ENCODE peak calls at places on chromosomes 3 and 15, in seven cellular contexts. S is CD8-positive, alpha-beta T cell; X is body of pancreas; C is fibroblast of lung; G is cardiac muscle cell; T is GM23248; Q is esophagus squamous epithelium. Y is an unnamed sample. For H3K4me1 and H3K36me3, the result is how much of the 10 kb centered on the place peaks cover.

GRCh38 chr3:183537295-183537730 is 18.2 kb downstream of the KLHL6 start:
- DNase-seq in S (no peak), X (no peak), G (peak), Q (no peak), T (peak), C (no peak), Y (no peak)

GRCh38 chr3:41464858-41465257 is 265.6 kb downstream of the CTNNB1 start:
- DNase-seq in C (no peak), S (no peak), X (no peak), Q (no peak), T (no peak), G (peak), Y (no peak)

GRCh38 chr15:34188711-34189110 is 21.2 kb downstream of the KATNBL1 start:
- DNase-seq in S (no peak), C (no peak), Q (no peak), X (no peak), G (no peak), T (no peak), Y (no peak)

GRCh38 chr3:194472290-194472920 is 14.4 kb downstream of the ATP13A3 start:
- DNase-seq in C (peak), X (peak), T (peak), S (no peak), Q (no peak), G (peak), Y (peak)

GRCh38 chr3:147392083-147392916 is 14.0 kb downstream of the ZIC4 start:
- DNase-seq in T (peak), Q (no peak), G (no peak), S (no peak), C (no peak), X (peak), Y (no peak)

GRCh38 chr15:50906954-50907865 is 1.3 kb upstream of the AP4E1 start:
- DNase-seq in Q (peak), T (peak), G (no peak), S (peak), C (no peak), X (peak), Y (peak)

GRCh38 chr15:29674661-29675533 is 147.4 kb downstream of the TJP1 start:
- DNase-seq in X (peak), S (no peak), Q (no peak), G (peak), C (peak), T (peak), Y (peak)

GRCh38 chr3:143332046-143332445 is 212.5 kb downstream of the CHST2 start:
- DNase-seq in C (no peak), G (no peak), S (no peak), Q (no peak), X (no peak), T (no peak), Y (no peak)

GRCh38 chr15:53384417-53384816 is 375.0 kb downstream of the WDR72 start:
- DNase-seq in G (no peak), S (no peak), C (no peak), Q (no peak), T (no peak), X (peak), Y (peak)

DNA sequence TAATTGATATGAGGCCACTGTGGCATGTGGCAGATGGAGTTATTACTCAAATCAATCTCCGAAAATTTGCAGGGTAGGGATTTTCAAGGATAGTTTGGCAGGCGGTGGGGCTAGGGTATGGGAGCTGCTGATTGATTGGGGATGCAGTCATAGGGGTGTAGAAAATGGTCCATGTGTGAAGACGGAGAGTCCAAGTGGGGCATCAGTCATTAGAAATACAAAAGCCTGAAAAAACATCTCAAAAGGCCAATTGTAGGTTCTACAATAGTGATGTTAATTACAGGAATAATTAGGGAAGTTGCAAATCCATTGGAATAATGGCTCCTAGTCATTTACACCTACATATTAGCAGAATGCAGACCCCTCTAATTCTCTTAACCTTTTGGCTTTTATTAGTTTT is 4.9 kb downstream of the LEKR1 start:
- DNase-seq in T (no peak), G (no peak), X (no peak), Q (no peak), S (no peak), C (no peak), Y (no peak)
- H3K4me1 ChIP-seq in T (under half), G (under half), X (under half), Q (under half), S (under half), C (under half), Y (under half)

GRCh38 chr15:75198560-75199346 is 2.9 kb upstream of the C15orf39 start:
- DNase-seq in X (no peak), G (peak), C (peak), S (no peak), T (no peak), Q (no peak), Y (peak)
- H3K36me3 ChIP-seq in X (under half), G (under half), C (under half), S (under half), T (under half), Q (under half), Y (under half)

DNA sequence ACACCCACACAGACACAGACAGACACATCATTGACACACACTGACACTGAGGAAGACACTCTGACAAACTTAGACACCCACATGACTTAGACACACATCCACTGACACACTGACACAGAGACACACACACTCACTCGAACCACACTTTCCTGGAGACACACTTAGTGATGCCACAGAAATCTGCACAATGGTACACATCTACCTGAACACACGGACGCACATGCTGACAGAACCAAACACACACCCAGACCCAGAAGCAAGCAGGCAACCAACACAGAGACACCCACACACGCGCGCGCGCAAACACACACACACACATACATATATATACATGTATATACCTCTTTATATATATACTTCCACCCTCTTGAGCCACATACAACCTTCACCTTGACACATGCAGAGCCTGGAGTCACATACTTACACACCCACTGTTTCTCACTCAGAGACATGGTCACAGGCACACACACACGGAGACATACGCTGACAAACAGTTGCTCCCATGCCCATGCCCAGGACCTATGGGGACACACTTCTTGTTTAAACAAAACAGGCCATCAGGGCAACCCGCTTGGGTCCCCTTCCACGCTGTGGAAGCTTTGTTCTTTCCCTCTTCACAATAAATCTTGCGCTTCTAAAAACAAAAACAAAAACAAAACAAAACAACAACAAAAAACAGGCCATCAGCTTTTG is 907 bp upstream of the SCN5A start:
- DNase-seq in X (no peak), C (no peak), T (peak), G (no peak), Q (no peak), S (no peak), Y (no peak)
- H3K4me3 ChIP-seq in X (no peak), C (no peak), T (no peak), G (no peak), Q (no peak), S (peak), Y (no peak)

DNA sequence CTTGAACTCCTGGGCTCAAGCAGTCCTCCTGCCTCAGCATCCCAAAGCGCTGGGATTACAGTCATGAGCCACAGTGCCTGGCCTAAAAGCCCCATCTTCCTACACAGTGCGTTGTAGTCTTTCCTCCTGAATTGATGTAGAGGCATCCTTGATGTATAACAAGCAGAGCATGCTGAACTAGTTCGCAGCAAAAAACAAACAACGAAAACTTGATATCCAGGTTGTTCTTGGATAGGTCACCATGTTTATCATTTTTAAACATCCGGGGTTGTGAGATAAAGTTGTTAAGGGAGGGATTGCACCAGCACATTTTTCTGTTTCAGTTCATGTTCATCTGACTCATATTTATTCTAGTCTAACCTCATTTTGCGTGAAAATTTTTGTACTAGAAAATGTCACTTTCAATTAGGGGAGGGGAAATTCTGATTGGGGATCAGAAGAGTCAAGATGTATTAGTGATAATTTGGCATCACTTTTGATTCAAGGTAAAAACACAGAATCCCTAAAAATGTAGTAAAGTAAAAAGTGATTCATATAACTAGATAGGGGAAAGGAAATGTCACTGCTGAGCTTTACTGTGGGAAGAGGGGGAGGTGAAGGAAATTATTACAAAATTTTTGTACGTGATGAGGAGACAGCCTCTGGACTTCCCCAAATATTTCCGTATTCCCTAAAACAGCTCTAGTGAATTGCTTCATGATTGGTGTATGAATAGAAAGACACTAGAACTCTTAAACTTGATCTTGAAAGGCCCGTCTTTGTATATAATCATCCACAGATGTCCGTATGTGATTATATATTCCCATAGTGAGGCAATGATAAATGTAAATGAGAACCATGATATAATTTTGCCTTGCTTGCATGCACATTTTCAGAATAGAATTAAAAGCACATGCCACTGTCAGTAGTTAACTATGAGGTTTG is 22.9 kb downstream of the RAB8B start:
- DNase-seq in S (no peak), G (peak), C (peak), X (no peak), Q (no peak), T (peak), Y (no peak)
- H3K4me1 ChIP-seq in S (under half), G (under half), C (under half), X (under half), Q (under half), T (under half), Y (under half)

DNA sequence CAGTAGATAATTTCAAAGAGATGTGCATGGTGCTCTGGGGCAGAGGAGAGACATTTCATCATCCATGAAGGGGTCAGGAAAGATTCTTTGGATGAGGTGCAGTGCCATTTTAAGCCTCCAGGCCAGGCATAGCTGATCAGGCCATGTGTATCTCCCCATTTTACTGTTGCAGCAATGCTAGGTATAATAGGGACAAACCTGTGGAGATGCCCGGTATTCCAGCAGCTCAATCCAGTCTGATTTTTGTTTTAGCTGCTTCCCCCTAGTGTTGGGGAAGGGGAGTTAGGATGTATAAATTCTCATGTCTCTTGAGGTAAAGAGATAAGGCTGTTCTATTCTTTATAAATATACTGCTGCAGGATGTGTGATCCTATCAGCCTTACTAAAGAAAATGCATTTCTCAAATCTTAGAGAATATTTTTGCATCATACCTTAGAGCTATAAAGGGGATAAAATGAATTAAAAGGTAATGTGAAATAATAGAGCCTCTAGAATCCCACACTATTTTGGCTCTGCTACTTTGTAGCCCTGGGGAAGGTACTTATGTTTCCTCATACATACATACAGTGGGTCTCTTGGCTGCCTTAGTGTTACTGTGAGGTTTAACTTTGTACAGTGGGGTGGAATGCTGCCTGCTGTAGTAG is 5.2 kb downstream of the CDV3 start:
- DNase-seq in X (no peak), G (peak), T (peak), S (no peak), Q (no peak), C (peak), Y (peak)
- H3K36me3 ChIP-seq in X (under half), G (under half), T (half or more), S (under half), Q (under half), C (under half), Y (under half)

DNA sequence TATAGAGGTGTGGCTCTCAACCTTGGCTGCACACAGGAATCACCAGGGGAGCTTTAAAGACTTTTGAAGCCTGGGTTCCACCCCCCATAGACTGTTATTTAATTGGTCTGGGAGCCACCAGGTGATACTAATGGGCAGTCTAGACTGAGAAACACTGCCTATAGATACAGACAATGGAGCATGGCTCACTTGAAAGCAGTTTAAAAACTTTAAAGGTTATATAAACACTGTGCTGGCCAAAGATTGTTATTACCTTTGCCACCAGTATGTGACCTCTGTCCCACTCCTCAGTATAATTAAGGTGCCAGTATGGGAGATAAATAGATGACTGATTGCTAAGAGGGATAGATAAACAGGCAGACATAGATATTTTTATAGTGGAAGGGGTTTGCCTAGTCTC is 3.8 kb downstream of the GOLIM4 start:
- DNase-seq in G (no peak), S (no peak), C (no peak), Q (no peak), X (no peak), T (no peak), Y (no peak)
- H3K4me3 ChIP-seq in G (peak), S (no peak), C (no peak), Q (no peak), X (no peak), T (no peak), Y (no peak)

GRCh38 chr3:150762662-150763121 is 277 bp downstream of the SIAH2 start:
- DNase-seq in X (no peak), Q (no peak), G (no peak), T (no peak), C (no peak), S (no peak), Y (no peak)
- H3K4me1 ChIP-seq in X (under half), Q (half or more), G (under half), T (under half), C (under half), S (under half), Y (under half)

GRCh38 chr3:52401021-52401420 is 43.9 kb downstream of the SEMA3G start:
- DNase-seq in G (no peak), C (no peak), X (no peak), T (no peak), S (no peak), Q (no peak), Y (no peak)
- H3K36me3 ChIP-seq in G (under half), C (under half), X (under half), T (under half), S (under half), Q (under half), Y (under half)

GRCh38 chr3:73480187-73480672 is 144.5 kb downstream of the PDZRN3 start:
- DNase-seq in X (peak), S (no peak), G (peak), C (peak), Q (no peak), T (peak), Y (no peak)

GRCh38 chr3:73481888-73482287 is 142.9 kb downstream of the PDZRN3 start:
- DNase-seq in S (no peak), C (no peak), Q (no peak), T (no peak), G (no peak), X (no peak), Y (no peak)

GRCh38 chr3:73479325-73479724 is 145.4 kb downstream of the PDZRN3 start:
- DNase-seq in Q (no peak), G (no peak), S (no peak), X (no peak), T (no peak), C (no peak), Y (no peak)

GRCh38 chr3:73485877-73486311 is 138.8 kb downstream of the PDZRN3 start:
- DNase-seq in X (no peak), S (no peak), C (no peak), Q (no peak), G (no peak), T (no peak), Y (no peak)

GRCh38 chr3:73484656-73485248 is 140.0 kb downstream of the PDZRN3 start:
- DNase-seq in X (no peak), S (no peak), T (peak), G (no peak), Q (no peak), C (no peak), Y (no peak)
- H3K4me3 ChIP-seq in X (no peak), S (no peak), T (no peak), G (no peak), Q (no peak), C (no peak), Y (no peak)

GRCh38 chr15:89090791-89091666 is 2.8 kb downstream of the ABHD2 start:
- DNase-seq in S (no peak), X (peak), C (peak), T (peak), G (peak), Q (no peak), Y (no peak)
- H3K4me1 ChIP-seq in S (under half), X (half or more), C (under half), T (under half), G (half or more), Q (half or more), Y (under half)

Y was measured in Caco-2.